ENCODE peak calls at places on chromosomes 11 and 22, in six cellular contexts. Z, A, L, C, G and F are unnamed samples.

GRCh38 chr22:38819387-38819940 is 24.4 kb downstream of the NPTXR start:
- DNase-seq in G (no peak), L (no peak), Z (no peak), A (no peak), C (no peak), F (no peak)

GRCh38 chr22:37455896-37456295 is 28.6 kb upstream of the ELFN2 start:
- DNase-seq in C (no peak), G (no peak), L (no peak), Z (no peak), A (no peak), F (no peak)

GRCh38 chr22:18122254-18122554 is 11.6 kb downstream of the TUBA8 start:
- DNase-seq in L (no peak), Z (no peak), A (no peak), G (no peak), C (no peak), F (no peak)

GRCh38 chr11:122509091-122509490 is 146.4 kb upstream of the UBASH3B start:
- DNase-seq in C (no peak), A (no peak), L (no peak), Z (no peak), G (no peak), F (no peak)

GRCh38 chr22:38272373-38273134 is at the start of gene TMEM184B:
- DNase-seq in G (peak), Z (peak), C (peak), A (peak), L (peak), F (peak)

GRCh38 chr11:66861774-66862558 is 5.1 kb downstream of the LRFN4 start:
- DNase-seq in C (no peak), L (no peak), G (no peak), Z (no peak), A (no peak), F (no peak)

GRCh38 chr11:10488581-10489443 is 33.7 kb downstream of the AMPD3 start:
- DNase-seq in G (peak), C (no peak), A (peak), L (no peak), Z (no peak), F (peak)

GRCh38 chr22:41444360-41445170 is 2.0 kb downstream of the TOB2 start:
- DNase-seq in Z (peak), A (peak), C (peak), G (peak), L (peak), F (peak)

GRCh38 chr11:87722756-87723599 is 452.3 kb downstream of the RAB38 start:
- DNase-seq in L (peak), Z (no peak), C (no peak), A (peak), G (no peak), F (peak)

GRCh38 chr11:94926698-94927237 is 46.6 kb downstream of the CWC15 start:
- DNase-seq in Z (no peak), G (no peak), L (peak), A (no peak), C (no peak), F (peak)

GRCh38 chr11:71207563-71207962 is 44.8 kb downstream of the SHANK2 start:
- DNase-seq in Z (no peak), G (no peak), A (no peak), C (no peak), L (no peak), F (no peak)

GRCh38 chr11:134050541-134051383 is 18.1 kb upstream of the JAM3 start:
- DNase-seq in Z (no peak), C (peak), G (peak), A (peak), L (peak), F (peak)

GRCh38 chr22:29824677-29825076 is 13.4 kb downstream of the ASCC2 start:
- DNase-seq in L (no peak), G (no peak), C (no peak), Z (no peak), A (no peak), F (no peak)

GRCh38 chr11:45920531-45921477 is 1.7 kb upstream of the LARGE2 start:
- DNase-seq in Z (no peak), C (no peak), A (no peak), L (no peak), G (no peak), F (no peak)

GRCh38 chr22:23401910-23402274 is 178.2 kb downstream of the IGLL1 start:
- DNase-seq in A (no peak), G (no peak), C (no peak), L (no peak), Z (no peak), F (no peak)

GRCh38 chr11:13073119-13073981 is 64.2 kb downstream of the RASSF10 start:
- DNase-seq in G (no peak), Z (no peak), A (no peak), L (peak), C (no peak), F (no peak)

GRCh38 chr22:19832476-19833108 is 22.1 kb downstream of the GNB1L start:
- DNase-seq in Z (no peak), A (peak), L (no peak), G (peak), C (no peak), F (no peak)

GRCh38 chr11:64396079-64396591 is 37.2 kb downstream of the RPS6KA4 start:
- DNase-seq in L (no peak), Z (no peak), A (no peak), C (no peak), G (no peak), F (peak)

GRCh38 chr11:66478823-66479740 is 1.2 kb upstream of the DPP3 start:
- DNase-seq in Z (no peak), L (peak), G (peak), C (no peak), A (peak), F (no peak)

GRCh38 chr11:11391796-11392195 is 38.7 kb upstream of the CSNK2A3 start:
- DNase-seq in Z (no peak), G (no peak), A (no peak), C (no peak), L (peak), F (no peak)

GRCh38 chr22:49188091-49188490 is 639.6 kb downstream of the BRD1 start:
- DNase-seq in A (no peak), G (no peak), C (no peak), L (no peak), Z (no peak), F (no peak)

GRCh38 chr11:45382133-45382878 is 96.2 kb upstream of the SYT13 start:
- DNase-seq in L (no peak), C (no peak), Z (no peak), A (peak), G (no peak), F (no peak)

GRCh38 chr11:9762531-9762930 is 98.7 kb downstream of the SWAP70 start:
- DNase-seq in Z (no peak), C (no peak), G (no peak), A (no peak), L (no peak), F (no peak)